ENCODE peak calls at places on chromosomes 16 and 17, in five cellular contexts. G, C, S, Z and Y are unnamed samples.

GRCh38 chr17:65185060-65185459 is 47.9 kb downstream of the RGS9 start:
- DNase-seq in S (no peak), C (no peak), G (no peak), Z (no peak), Y (no peak)

GRCh38 chr16:89506791-89507191 is 1.4 kb upstream of the SPG7 start:
- DNase-seq in Z (no peak), G (no peak), C (no peak), S (no peak), Y (no peak)

GRCh38 chr17:57045868-57046671 is 39.0 kb upstream of the AKAP1 start:
- DNase-seq in Z (no peak), S (peak; percentile 52), G (no peak), C (peak; percentile 18), Y (no peak)

GRCh38 chr16:9060225-9060624 is 31.2 kb upstream of the HAPSTR1 start:
- DNase-seq in G (no peak), S (no peak), C (no peak), Z (no peak), Y (no peak)

GRCh38 chr16:16052916-16053315 is 103.5 kb downstream of the ABCC1 start:
- DNase-seq in Z (peak; percentile 38), G (no peak), S (no peak), C (no peak), Y (no peak)

GRCh38 chr16:15642557-15643452 is at the start of gene MARF1:
- DNase-seq in G (peak; percentile 86), C (peak; percentile 99), S (peak; percentile 100), Z (peak; percentile 72), Y (peak; percentile 73)

GRCh38 chr17:68145088-68145487 is 102.8 kb upstream of the AMZ2 start:
- DNase-seq in S (no peak), G (no peak), C (no peak), Z (no peak), Y (no peak)

GRCh38 chr16:27799866-27800265 is 249.9 kb downstream of the KATNIP start:
- DNase-seq in G (no peak), Z (no peak), C (no peak), S (no peak), Y (no peak)

DNA sequence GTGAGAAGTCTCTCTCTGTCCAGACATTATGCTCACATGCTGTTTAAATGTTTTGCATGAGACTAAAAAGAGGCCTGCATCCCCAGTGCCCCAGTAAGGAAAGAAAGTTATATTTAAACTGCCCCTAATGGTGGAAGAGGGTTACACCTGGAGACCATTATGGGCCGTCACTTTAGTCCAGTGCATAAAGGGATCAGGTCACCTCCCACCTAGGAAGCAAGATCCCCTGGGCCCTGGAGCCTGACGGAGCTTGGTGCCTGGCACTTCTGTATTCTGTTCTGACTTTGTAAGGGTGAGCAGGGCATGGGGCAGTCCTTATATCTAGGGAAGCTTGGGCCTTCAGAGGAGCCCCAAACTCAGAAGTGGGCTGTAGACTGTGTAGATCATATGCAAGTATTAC is 67.9 kb downstream of the CPPED1 start:
- DNase-seq in S (no peak), Z (no peak), C (no peak), G (no peak), Y (no peak)
- H3K27ac ChIP-seq in S (no peak overlapping the region), Z (no peak overlapping the region), C (no peak overlapping the region), G (no peak overlapping the region), Y (no peak overlapping the region)

GRCh38 chr16:4113358-4114256 is 2.6 kb downstream of the ADCY9 start:
- DNase-seq in S (no peak), G (no peak), Z (no peak), C (no peak), Y (no peak)

GRCh38 chr16:4116328-4117249 is at the start of gene ADCY9:
- DNase-seq in Z (no peak), G (peak; percentile 57), S (peak; percentile 82), C (peak; percentile 87), Y (no peak)

GRCh38 chr16:4115941-4116327 is 308 bp downstream of the ADCY9 start:
- DNase-seq in S (no peak), Z (no peak), G (no peak), C (no peak), Y (no peak)

GRCh38 chr16:4114257-4115208 is 1.7 kb downstream of the ADCY9 start:
- DNase-seq in Z (no peak), G (no peak), C (no peak), S (no peak), Y (no peak)

DNA sequence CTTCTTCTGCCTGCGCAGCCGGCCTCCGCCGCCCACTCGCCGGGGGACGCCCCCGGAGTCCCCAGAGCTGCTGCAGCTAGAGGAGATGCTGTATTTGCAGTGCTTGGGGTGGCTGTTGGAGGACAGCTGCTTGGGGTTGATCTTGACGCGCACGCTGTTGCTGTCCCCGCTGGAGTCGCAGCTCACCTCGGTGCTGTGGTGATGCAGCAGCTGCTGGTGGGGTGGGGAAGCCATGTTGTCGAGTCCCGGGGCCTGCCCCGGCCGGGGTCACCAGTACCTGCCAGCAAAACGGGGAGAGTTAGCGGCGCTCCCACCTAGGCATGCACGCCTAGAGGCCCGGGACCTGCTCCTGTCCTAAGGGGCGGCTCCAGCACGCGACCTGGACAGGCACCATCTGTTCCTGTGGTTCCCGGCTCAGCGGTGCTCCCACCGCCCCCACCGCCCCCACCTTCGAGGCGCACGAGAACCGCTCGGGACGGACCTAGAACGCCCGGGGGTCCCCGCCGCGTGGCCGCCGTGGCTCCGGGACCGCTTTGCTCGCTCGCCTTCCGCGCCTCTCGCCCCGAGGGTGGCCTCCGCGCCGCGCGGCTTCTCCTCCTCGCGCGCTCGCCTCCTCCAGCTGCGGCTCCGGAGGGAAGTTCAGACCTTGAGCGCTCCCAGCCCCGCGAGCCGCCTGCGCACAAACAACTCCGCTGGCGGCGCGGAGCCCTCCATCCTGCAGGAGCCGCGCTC is 867 bp downstream of the ADCY9 start:
- DNase-seq in G (peak; percentile 49), Z (peak; percentile 52), S (peak; percentile 51), C (peak; percentile 61), Y (no peak)
- H3K27ac ChIP-seq in G (no peak overlapping the region), Z (no peak overlapping the region), S (peak overlapping the region; percentile 78), C (peak overlapping the region; percentile 87), Y (no peak overlapping the region)

DNA sequence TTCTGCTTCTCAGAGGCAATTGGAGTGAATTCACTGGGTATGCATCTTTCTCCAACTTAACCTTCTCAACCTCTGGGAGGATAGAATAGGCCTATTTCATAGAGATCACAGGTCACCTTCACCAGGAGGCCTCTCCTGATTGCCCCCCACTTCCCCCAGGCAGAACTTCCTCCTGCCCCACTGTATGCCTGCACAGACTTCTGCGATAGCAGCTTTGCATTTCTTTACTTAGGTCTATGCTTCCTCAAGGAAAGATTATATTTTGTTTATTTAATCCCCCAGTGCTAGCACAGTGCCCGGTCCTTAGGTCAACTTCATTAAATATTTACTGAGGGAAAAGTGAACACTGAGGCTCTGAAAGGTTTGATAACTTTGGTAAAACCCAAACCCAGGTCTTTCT is 19.9 kb downstream of the MYO18A start:
- DNase-seq in G (no peak), C (no peak), Z (no peak), S (no peak), Y (no peak)
- H3K27ac ChIP-seq in G (no peak overlapping the region), C (no peak overlapping the region), Z (no peak overlapping the region), S (peak overlapping the region; percentile 67), Y (no peak overlapping the region)

GRCh38 chr17:38919316-38920078 is 5.9 kb upstream of the LASP1NB start:
- DNase-seq in Z (no peak), G (no peak), C (no peak), S (no peak), Y (no peak)
- H3K27ac ChIP-seq in Z (peak overlapping the region; percentile 21), G (no peak overlapping the region), C (peak overlapping the region; percentile 66), S (peak overlapping the region; percentile 75), Y (no peak overlapping the region)

GRCh38 chr16:56263711-56264608 is 72.7 kb downstream of the GNAO1 start:
- DNase-seq in Z (no peak), G (no peak), C (peak; percentile 37), S (no peak), Y (no peak)
- H3K27ac ChIP-seq in Z (no peak overlapping the region), G (no peak overlapping the region), C (peak overlapping the region; percentile 43), S (peak overlapping the region; percentile 89), Y (no peak overlapping the region)

GRCh38 chr17:8267480-8268147 is 18.5 kb downstream of the PFAS start:
- DNase-seq in S (no peak), C (no peak), G (no peak), Z (no peak), Y (no peak)
- H3K27ac ChIP-seq in S (no peak overlapping the region), C (no peak overlapping the region), G (no peak overlapping the region), Z (no peak overlapping the region), Y (no peak overlapping the region)